ENCODE peak calls at places on chromosomes 2 and 18, in five cellular contexts. Q, D, F, E and Z are unnamed samples.

GRCh38 chr2:25276569-25277465 is 64.9 kb downstream of the DNMT3A start:
- DNase-seq in F (no peak), D (no peak), E (peak), Q (peak), Z (peak)

GRCh38 chr18:34223893-34224422 is 755 bp downstream of the NOL4 start:
- DNase-seq in E (no peak), F (no peak), D (peak), Q (no peak), Z (no peak)

GRCh38 chr2:144553379-144553778 is 33.5 kb upstream of the ZEB2 start:
- DNase-seq in Q (no peak), D (peak), F (peak), E (no peak), Z (peak)

GRCh38 chr2:23569761-23570383 is 184.9 kb downstream of the KLHL29 start:
- DNase-seq in D (no peak), F (no peak), Q (no peak), E (no peak), Z (no peak)

GRCh38 chr2:71831208-71831577 is 316.5 kb downstream of the CYP26B1 start:
- DNase-seq in F (peak), Q (no peak), D (peak), E (no peak), Z (peak)

GRCh38 chr2:238320648-238321281 is 447 bp downstream of the TRAF3IP1 start:
- DNase-seq in E (no peak), Q (peak), D (peak), F (peak), Z (no peak)

GRCh38 chr2:64636105-64636873 is 17.4 kb downstream of the SERTAD2 start:
- DNase-seq in E (no peak), F (no peak), Q (no peak), D (no peak), Z (no peak)

GRCh38 chr18:44198296-44199284 is 482.1 kb upstream of the SETBP1 start:
- DNase-seq in D (no peak), Q (no peak), E (peak), F (no peak), Z (no peak)

GRCh38 chr2:21103274-21103891 is 20.4 kb upstream of the TDRD15 start:
- DNase-seq in Q (peak), D (no peak), E (no peak), F (no peak), Z (no peak)

GRCh38 chr2:20593072-20594034 is 57.5 kb downstream of the HS1BP3 start:
- DNase-seq in E (peak), F (peak), Q (no peak), D (peak), Z (peak)

GRCh38 chr2:112876971-112877361 is 34.0 kb upstream of the IL37 start:
- DNase-seq in D (peak), Q (no peak), F (peak), E (no peak), Z (no peak)

GRCh38 chr2:234985608-234986115 is 33.8 kb downstream of the SH3BP4 start:
- DNase-seq in F (no peak), Q (no peak), D (no peak), E (no peak), Z (no peak)

GRCh38 chr2:529425-529824 is 147.8 kb downstream of the TMEM18 start:
- DNase-seq in D (peak), F (peak), E (no peak), Q (peak), Z (no peak)

GRCh38 chr2:98730053-98730850 is 680 bp downstream of the MGAT4A start:
- DNase-seq in F (no peak), Q (peak), E (peak), D (no peak), Z (peak)

GRCh38 chr2:12006841-12007240 is 260.4 kb downstream of the LPIN1 start:
- DNase-seq in D (peak), E (no peak), F (no peak), Q (peak), Z (peak)

GRCh38 chr2:68834737-68835136 is 36.5 kb downstream of the BMP10 start:
- DNase-seq in Q (no peak), D (no peak), F (no peak), E (no peak), Z (no peak)

GRCh38 chr18:33826151-33826550 is 248.1 kb downstream of the ASXL3 start:
- DNase-seq in D (no peak), F (no peak), Q (no peak), E (no peak), Z (no peak)

GRCh38 chr2:102051659-102052366 is 60.1 kb downstream of the IL1R2 start:
- DNase-seq in F (peak), Q (no peak), D (peak), E (no peak), Z (peak)

GRCh38 chr18:79875931-79876461 is 75.5 kb downstream of the SLC66A2 start:
- DNase-seq in Q (no peak), E (peak), F (no peak), D (no peak), Z (no peak)

GRCh38 chr18:59764281-59764680 is 67.1 kb upstream of the CCBE1 start:
- DNase-seq in E (no peak), Q (no peak), D (no peak), F (no peak), Z (no peak)

GRCh38 chr2:18516112-18516511 is 44.3 kb downstream of the RDH14 start:
- DNase-seq in D (no peak), Q (peak), F (peak), E (no peak), Z (peak)

GRCh38 chr18:1302861-1303260 is 398.2 kb downstream of the ADCYAP1 start:
- DNase-seq in D (no peak), E (no peak), F (no peak), Q (no peak), Z (no peak)

GRCh38 chr2:191869781-191870180 is 22.9 kb upstream of the CAVIN2 start:
- DNase-seq in D (no peak), E (no peak), Q (no peak), F (peak), Z (peak)

GRCh38 chr18:2083691-2084090 is 487.6 kb downstream of the METTL4 start:
- DNase-seq in E (no peak), D (peak), F (no peak), Q (peak), Z (no peak)

GRCh38 chr2:129428086-129428660 is 551.3 kb upstream of the RAB6C start:
- DNase-seq in E (no peak), D (no peak), F (no peak), Q (no peak), Z (no peak)

GRCh38 chr2:238771193-238771592 is 76.7 kb upstream of the TWIST2 start:
- DNase-seq in Q (peak), F (peak), D (peak), E (no peak), Z (no peak)

GRCh38 chr18:48164096-48164475 is 233.6 kb upstream of the SMAD2 start:
- DNase-seq in E (no peak), D (no peak), Q (no peak), F (no peak), Z (no peak)

GRCh38 chr2:145095641-145096435 is 575.9 kb upstream of the ZEB2 start:
- DNase-seq in E (no peak), Q (no peak), F (peak), D (peak), Z (peak)

GRCh38 chr2:209423562-209424541 is at the start of gene MAP2:
- DNase-seq in F (peak), E (peak), D (peak), Q (peak), Z (peak)
- H3K4me3 ChIP-seq in F (peak), E (peak), D (peak), Q (peak), Z (peak)

GRCh38 chr2:151409601-151410484 is at the start of gene RIF1:
- DNase-seq in F (peak), E (peak), Q (peak), D (peak), Z (peak)
- TF ChIP-seq CTCF in F (peak), E (peak), Q (peak), D (peak), Z (peak)

DNA sequence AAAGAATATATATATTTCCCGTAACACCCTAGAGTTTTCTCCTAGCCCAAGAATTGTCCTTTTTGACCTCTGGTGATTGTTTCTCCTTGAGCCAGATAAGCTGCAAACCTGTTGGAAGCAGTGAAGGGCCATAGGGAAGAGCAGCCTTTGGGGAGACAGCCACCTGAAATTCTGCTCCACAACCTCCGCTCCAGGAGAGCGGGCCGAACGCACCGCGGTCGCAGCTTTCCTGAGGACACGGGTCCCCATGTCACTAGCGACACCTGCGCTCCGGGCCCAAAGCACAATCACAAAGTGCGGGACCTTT is 620 bp upstream of the DSG2 start:
- DNase-seq in D (no peak), F (no peak), Q (peak), E (no peak), Z (no peak)
- H3K4me3 ChIP-seq in D (peak), F (no peak), Q (peak), E (peak), Z (no peak)

GRCh38 chr18:74268933-74269620 is 22.7 kb downstream of the CYB5A start:
- DNase-seq in D (no peak), Q (no peak), E (no peak), F (no peak), Z (no peak)

GRCh38 chr18:74265546-74266098 is 26.1 kb downstream of the CYB5A start:
- DNase-seq in F (no peak), D (no peak), Q (no peak), E (no peak), Z (no peak)

GRCh38 chr18:74271656-74272055 is 20.1 kb downstream of the CYB5A start:
- DNase-seq in E (no peak), D (peak), Q (no peak), F (peak), Z (peak)

GRCh38 chr18:74266161-74266560 is 25.6 kb downstream of the CYB5A start:
- DNase-seq in F (peak), E (no peak), D (peak), Q (no peak), Z (no peak)

DNA sequence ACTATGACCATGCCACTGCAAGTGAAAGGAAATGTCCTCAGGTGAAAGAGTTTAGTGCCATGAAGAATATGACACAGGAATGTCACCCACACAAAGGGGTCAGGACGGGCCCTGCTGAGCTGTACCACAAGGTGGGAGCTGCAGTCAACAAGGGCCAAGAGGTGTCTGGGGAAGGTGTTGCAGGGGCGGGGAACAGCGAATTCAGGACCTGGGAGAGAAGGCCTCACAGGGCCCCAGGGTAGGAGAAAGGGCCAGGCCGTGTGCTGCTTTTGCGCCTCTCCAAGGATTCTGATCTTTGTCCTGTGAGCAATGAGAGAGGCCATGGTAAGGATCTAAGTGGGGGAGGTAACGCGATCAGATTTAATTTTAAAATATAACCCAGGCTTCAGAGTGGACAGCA is 23.6 kb downstream of the CYB5A start:
- DNase-seq in F (no peak), E (no peak), D (no peak), Q (no peak), Z (no peak)
- TF ChIP-seq CTCF in F (no peak), E (no peak), D (no peak), Q (no peak), Z (no peak)

GRCh38 chr2:170707821-170708795 is 7.0 kb upstream of the SP5 start:
- DNase-seq in F (no peak), E (no peak), D (no peak), Q (peak), Z (no peak)
- H3K4me3 ChIP-seq in F (no peak), E (no peak), D (no peak), Q (no peak), Z (no peak)

GRCh38 chr2:43604674-43605073 is 8.8 kb upstream of the THADA start:
- DNase-seq in D (no peak), Q (no peak), F (no peak), E (no peak), Z (no peak)

GRCh38 chr2:43610361-43610760 is 14.5 kb upstream of the THADA start:
- DNase-seq in Q (no peak), E (no peak), F (no peak), D (no peak), Z (no peak)

GRCh38 chr2:43609304-43609883 is 13.6 kb upstream of the THADA start:
- DNase-seq in F (peak), Q (peak), E (no peak), D (peak), Z (peak)

GRCh38 chr2:43605851-43606250 is 10.0 kb upstream of the THADA start:
- DNase-seq in F (no peak), Q (peak), E (no peak), D (no peak), Z (peak)

GRCh38 chr2:43605079-43605655 is 9.3 kb upstream of the THADA start:
- DNase-seq in E (no peak), Q (peak), F (peak), D (peak), Z (peak)
- TF ChIP-seq CTCF in E (peak), Q (peak), F (peak), D (peak), Z (peak)

GRCh38 chr2:202164409-202164808 is 74.0 kb downstream of the SUMO1 start:
- DNase-seq in E (no peak), D (no peak), F (no peak), Q (no peak), Z (no peak)
- H3K4me3 ChIP-seq in E (no peak), D (no peak), F (no peak), Q (no peak), Z (no peak)